ENCODE peak calls at places on chromosomes 12 and 14, in ten cellular contexts. P is Peyer's patch, K is vagina, T is stomach, V is heart left ventricle, U is sigmoid colon, F is adrenal gland, R is body of pancreas, B is IMR-90, Q is breast epithelium. O is an unnamed sample.
A peak's percentile ranks its signal among the peaks of the same experiment; 100 is the strongest.

GRCh38 chr12:124376435-124376834 is 81.5 kb downstream of the RFLNA start:
- DNase-seq in T (no peak), B (no peak), U (no peak), F (no peak), Q (no peak), P (no peak), K (no peak), R (no peak), V (no peak), O (no peak)

GRCh38 chr14:63725786-63726185 is 2.1 kb downstream of the SGPP1 start:
- DNase-seq in U (no peak), Q (no peak), F (no peak), R (no peak), K (no peak), P (no peak), T (no peak), V (no peak), B (peak; percentile 5), O (no peak)

GRCh38 chr12:2344892-2345291 is 292.1 kb downstream of the CACNA1C start:
- DNase-seq in P (no peak), T (no peak), V (no peak), Q (no peak), K (no peak), R (no peak), B (no peak), U (no peak), F (no peak), O (no peak)

GRCh38 chr12:94157891-94158495 is 9.6 kb downstream of the PLXNC1 start:
- DNase-seq in K (no peak), Q (no peak), V (no peak), U (no peak), T (no peak), F (no peak), P (no peak), R (no peak), B (no peak), O (no peak)

GRCh38 chr12:15928870-15929571 is 17.9 kb downstream of the DERA start:
- DNase-seq in B (no peak), R (peak; percentile 25), Q (no peak), T (no peak), V (peak; percentile 56), F (no peak), K (no peak), U (no peak), P (no peak), O (no peak)

GRCh38 chr14:76937181-76938091 is 91.1 kb downstream of the IRF2BPL start:
- DNase-seq in F (peak; percentile 63), V (peak; percentile 88), Q (no peak), R (no peak), K (no peak), P (no peak), U (no peak), B (peak; percentile 91), T (peak; percentile 39), O (no peak)

GRCh38 chr14:21136024-21136423 is 19.8 kb downstream of the OR5AU1 start:
- DNase-seq in R (no peak), B (peak; percentile 12), T (no peak), Q (no peak), F (no peak), K (no peak), V (no peak), P (no peak), U (no peak), O (no peak)

GRCh38 chr14:51251486-51251885 is 11.4 kb downstream of the TMX1 start:
- DNase-seq in P (no peak), B (no peak), Q (no peak), T (no peak), R (no peak), K (no peak), U (no peak), V (no peak), F (no peak), O (no peak)

GRCh38 chr14:55114720-55115119 is 14.3 kb upstream of the LGALS3 start:
- DNase-seq in T (no peak), K (no peak), R (no peak), F (no peak), U (no peak), V (no peak), B (no peak), Q (no peak), P (no peak), O (no peak)
- H3K4me1 ChIP-seq in T (peaks cover 38% of the 10 kb centered on the region), K (peaks cover 23% of the 10 kb centered on the region), R (peaks cover 27% of the 10 kb centered on the region), F (peaks cover 21% of the 10 kb centered on the region), U (no peaks in the 10 kb centered on the region), V (peaks cover 23% of the 10 kb centered on the region), B (peaks cover 2% of the 10 kb centered on the region), Q (no peaks in the 10 kb centered on the region), P (no peaks in the 10 kb centered on the region), O (no peaks in the 10 kb centered on the region)

GRCh38 chr12:53624956-53625355 is 1.2 kb downstream of the ATF7 start:
- DNase-seq in B (no peak), T (no peak), U (no peak), V (no peak), R (no peak), P (no peak), K (no peak), F (no peak), Q (no peak), O (no peak)

GRCh38 chr12:53625373-53625945 is 723 bp downstream of the ATF7 start:
- DNase-seq in K (peak; percentile 64), V (no peak), R (no peak), U (no peak), Q (no peak), T (no peak), B (no peak), P (no peak), F (no peak), O (no peak)

GRCh38 chr12:53624453-53624852 is 1.7 kb downstream of the ATF7 start:
- DNase-seq in K (no peak), T (no peak), U (no peak), R (no peak), Q (no peak), V (no peak), P (no peak), B (peak; percentile 54), F (no peak), O (no peak)

GRCh38 chr12:53626702-53627169 is 554 bp upstream of the ATF7 start:
- DNase-seq in U (no peak), Q (no peak), K (no peak), R (no peak), V (no peak), T (no peak), F (no peak), B (no peak), P (no peak), O (no peak)

DNA sequence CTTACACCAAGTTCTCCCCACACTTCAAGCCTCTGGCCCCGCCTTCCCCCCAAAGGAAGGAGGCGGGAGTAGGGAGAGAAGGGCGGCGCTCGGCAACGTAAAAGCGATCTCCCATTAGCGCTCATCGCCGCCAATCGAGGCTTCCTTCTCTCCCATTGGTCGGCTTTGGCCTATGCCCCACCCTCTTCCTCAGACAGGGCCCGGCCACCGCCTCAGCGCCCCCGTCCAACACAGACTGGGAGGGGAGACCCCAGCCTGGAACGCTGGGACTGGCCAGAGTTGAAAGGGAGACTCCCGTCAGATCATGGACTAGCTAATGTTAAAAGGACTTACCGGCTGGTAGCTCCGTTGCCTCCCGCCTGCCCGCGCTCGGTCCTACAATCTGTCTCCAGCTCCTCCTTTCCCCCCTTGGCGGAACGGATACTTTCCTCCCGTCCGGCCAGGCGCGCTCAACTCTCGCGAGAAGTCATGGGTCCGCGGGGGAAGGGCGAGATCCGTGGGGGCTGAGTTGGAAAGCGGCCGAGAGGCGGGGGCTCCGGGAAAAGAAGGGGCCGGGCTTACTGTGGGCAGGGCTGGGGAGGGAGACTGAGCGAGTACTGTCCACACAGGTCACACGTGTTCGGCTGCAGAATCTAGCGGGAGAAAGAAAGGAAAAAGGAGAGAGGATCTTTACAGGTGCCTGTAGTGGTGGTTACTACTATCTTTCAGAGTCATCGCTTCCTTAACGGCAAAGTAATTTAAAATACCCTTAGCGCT is at the start of gene ATF7:
- DNase-seq in K (peak; percentile 99), F (peak; percentile 97), V (peak; percentile 98), R (peak; percentile 99), U (peak; percentile 99), P (peak; percentile 100), Q (peak; percentile 99), T (peak; percentile 98), B (peak; percentile 97), O (peak; percentile 97)
- TF ChIP-seq POLR2A in K (no peak), F (no peak), V (peak; percentile 76), R (no peak), U (no peak), P (no peak), Q (peak; percentile 76), T (no peak), B (peak; percentile 75), O (peak; percentile 52)

GRCh38 chr14:100747021-100747586 is 20.4 kb downstream of the DLK1 start:
- DNase-seq in V (no peak), T (no peak), F (peak; percentile 55), R (no peak), B (peak; percentile 92), K (no peak), Q (peak; percentile 34), P (no peak), U (peak; percentile 58), O (peak; percentile 23)

GRCh38 chr14:100748403-100748802 is 21.7 kb downstream of the DLK1 start:
- DNase-seq in R (no peak), B (no peak), Q (peak; percentile 37), P (no peak), V (no peak), F (no peak), K (no peak), U (peak; percentile 18), T (no peak), O (no peak)

GRCh38 chr14:100747736-100748135 is 21.0 kb downstream of the DLK1 start:
- DNase-seq in R (no peak), K (no peak), F (no peak), T (no peak), B (no peak), V (no peak), U (peak; percentile 30), Q (no peak), P (no peak), O (no peak)

GRCh38 chr14:100749967-100750597 is 23.4 kb downstream of the DLK1 start:
- DNase-seq in V (no peak), T (no peak), F (no peak), R (no peak), K (no peak), P (no peak), Q (no peak), U (peak; percentile 13), B (no peak), O (no peak)

GRCh38 chr14:100748944-100749343 is 22.3 kb downstream of the DLK1 start:
- DNase-seq in P (no peak), R (no peak), K (no peak), V (peak; percentile 1), T (no peak), Q (no peak), F (no peak), U (peak; percentile 21), B (no peak), O (peak; percentile 38)
- TF ChIP-seq CTCF in P (no peak), R (no peak), K (no peak), V (no peak), T (no peak), Q (no peak), F (no peak), U (no peak), B (no peak), O (no peak)

DNA sequence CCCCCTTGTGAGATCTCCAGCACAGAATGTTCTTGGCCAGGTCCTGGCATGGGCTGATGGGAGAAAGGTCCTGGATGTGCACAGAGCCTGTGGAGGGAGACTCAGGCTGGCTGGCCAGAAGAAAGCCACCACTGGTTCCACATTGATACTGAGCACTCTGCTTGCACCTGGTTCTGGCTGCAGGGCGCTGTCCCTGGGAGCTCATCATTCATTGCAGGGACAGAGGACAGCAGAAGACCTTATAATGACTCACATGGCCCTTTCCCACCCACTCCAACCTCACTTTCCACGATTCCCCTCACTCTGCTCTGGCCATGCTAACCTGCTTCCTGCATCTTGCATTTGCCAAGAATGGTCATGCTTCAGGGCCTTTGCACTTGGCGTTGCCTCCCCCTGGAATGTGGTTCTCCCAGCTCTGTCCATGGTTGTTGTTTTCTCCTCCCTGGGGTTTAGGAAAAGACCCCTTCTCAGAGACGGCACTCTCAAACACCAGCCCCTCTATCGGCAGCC is 10.3 kb downstream of the KRT7 start:
- DNase-seq in P (no peak), U (peak; percentile 61), B (peak; percentile 28), T (no peak), K (no peak), V (no peak), Q (peak; percentile 75), R (peak; percentile 45), F (no peak), O (no peak)
- H3K4me1 ChIP-seq in P (no peaks in the 10 kb centered on the region), U (peaks cover 51% of the 10 kb centered on the region), B (peaks cover 22% of the 10 kb centered on the region), T (peaks cover 56% of the 10 kb centered on the region), K (peaks cover 24% of the 10 kb centered on the region), V (no peaks in the 10 kb centered on the region), Q (peaks cover 53% of the 10 kb centered on the region), R (peaks cover 73% of the 10 kb centered on the region), F (peaks cover 41% of the 10 kb centered on the region), O (no peaks in the 10 kb centered on the region)